ENCODE peak calls at places on chromosomes 3 and 15, in four cellular contexts. One of them, this sample, is unnamed.

GRCh38 chr3:114112696-114113095 is 56.2 kb downstream of the QTRT2 start:
- DNase-seq in HuH-7: no peak
- DNase-seq in fibroblast of pulmonary artery: peak; percentile 39
- DNase-seq in right cardiac atrium: no peak
- DNase-seq in this sample: no peak

GRCh38 chr15:35876762-35877161 is 330.8 kb upstream of the DPH6 start:
- DNase-seq in right cardiac atrium: no peak
- DNase-seq in HuH-7: no peak
- DNase-seq in fibroblast of pulmonary artery: no peak
- DNase-seq in this sample: no peak

GRCh38 chr3:162507397-162507796 is 1010.8 kb downstream of the OTOL1 start:
- DNase-seq in right cardiac atrium: no peak
- DNase-seq in fibroblast of pulmonary artery: no peak
- DNase-seq in HuH-7: no peak
- DNase-seq in this sample: no peak

GRCh38 chr3:47347217-47347801 is 33.5 kb upstream of the PTPN23 start:
- DNase-seq in right cardiac atrium: no peak
- DNase-seq in HuH-7: no peak
- DNase-seq in fibroblast of pulmonary artery: peak; percentile 54
- DNase-seq in this sample: no peak

GRCh38 chr3:188518416-188518815 is 364.5 kb downstream of the LPP start:
- DNase-seq in right cardiac atrium: no peak
- DNase-seq in fibroblast of pulmonary artery: no peak
- DNase-seq in HuH-7: no peak
- DNase-seq in this sample: no peak

GRCh38 chr3:177362646-177363045 is 165.4 kb upstream of the TBL1XR1 start:
- DNase-seq in fibroblast of pulmonary artery: no peak
- DNase-seq in HuH-7: no peak
- DNase-seq in right cardiac atrium: no peak
- DNase-seq in this sample: no peak

GRCh38 chr3:46674031-46674592 is 19.4 kb downstream of the ALS2CL start:
- DNase-seq in right cardiac atrium: peak; percentile 49
- DNase-seq in fibroblast of pulmonary artery: no peak
- DNase-seq in HuH-7: peak; percentile 62
- DNase-seq in this sample: peak; percentile 11

GRCh38 chr3:69204315-69204957 is 82.0 kb upstream of the LMOD3 start:
- DNase-seq in fibroblast of pulmonary artery: no peak
- DNase-seq in HuH-7: no peak
- DNase-seq in right cardiac atrium: no peak
- DNase-seq in this sample: peak; percentile 32

GRCh38 chr15:96150277-96150676 is 180.2 kb upstream of the NR2F2 start:
- DNase-seq in fibroblast of pulmonary artery: no peak
- DNase-seq in right cardiac atrium: no peak
- DNase-seq in HuH-7: no peak
- DNase-seq in this sample: no peak

GRCh38 chr3:79766474-79767193 is 1.2 kb downstream of the ROBO1 start:
- DNase-seq in fibroblast of pulmonary artery: no peak
- DNase-seq in right cardiac atrium: peak; percentile 41
- DNase-seq in HuH-7: no peak
- DNase-seq in this sample: no peak